ENCODE peak calls at places on chromosomes 11 and 22, in four cellular contexts. S, K, P and H are unnamed samples.

GRCh38 chr11:94588366-94588952 is 21.3 kb downstream of the PIWIL4 start:
- DNase-seq in S (no peak), K (no peak), P (no peak), H (no peak)

GRCh38 chr11:100890779-100891178 is 203.7 kb downstream of the ARHGAP42 start:
- DNase-seq in S (no peak), K (no peak), P (no peak), H (no peak)

GRCh38 chr11:28110839-28111235 is 2.6 kb downstream of the METTL15 start:
- DNase-seq in S (no peak), K (no peak), P (no peak), H (no peak)

GRCh38 chr22:49812838-49813237 is 14.8 kb downstream of the BRD1 start:
- DNase-seq in S (no peak), K (no peak), P (no peak), H (no peak)

GRCh38 chr22:20021196-20022181 is 579 bp downstream of the TANGO2 start:
- DNase-seq in S (no peak), K (peak), P (no peak), H (no peak)

GRCh38 chr11:44623716-44624491 is 58.4 kb downstream of the CD82 start:
- DNase-seq in S (no peak), K (no peak), P (no peak), H (no peak)

GRCh38 chr11:74170694-74171629 is at the start of the genes C2CD3 and PPME1:
- DNase-seq in S (peak), K (peak), P (peak), H (peak)

GRCh38 chr22:27487600-27488450 is 313.7 kb downstream of the MN1 start:
- DNase-seq in S (no peak), K (peak), P (no peak), H (no peak)

GRCh38 chr11:859394-860131 is 16.9 kb downstream of the TSPAN4 start:
- DNase-seq in S (no peak), K (no peak), P (no peak), H (no peak)
- TF ChIP-seq SUZ12 in S (no peak), K (no peak), P (no peak), H (no peak)

GRCh38 chr22:45859231-45860161 is 117.5 kb downstream of the WNT7B start:
- DNase-seq in S (no peak), K (peak), P (no peak), H (no peak)
- H3K9ac ChIP-seq in S (no peak), K (no peak), P (no peak), H (no peak)

GRCh38 chr11:70420496-70420895 is 22.2 kb downstream of the CTTN start:
- DNase-seq in S (no peak), K (no peak), P (no peak), H (no peak)

GRCh38 chr11:70424765-70425164 is 26.4 kb downstream of the CTTN start:
- DNase-seq in S (no peak), K (no peak), P (peak), H (no peak)

GRCh38 chr11:70421123-70421522 is 22.8 kb downstream of the CTTN start:
- DNase-seq in S (no peak), K (no peak), P (no peak), H (no peak)

GRCh38 chr11:70422692-70423522 is 24.6 kb downstream of the CTTN start:
- DNase-seq in S (no peak), K (no peak), P (no peak), H (no peak)

GRCh38 chr11:70423523-70424505 is 25.5 kb downstream of the CTTN start:
- DNase-seq in S (no peak), K (peak), P (peak), H (no peak)
- TF ChIP-seq SUZ12 in S (no peak), K (no peak), P (no peak), H (no peak)

DNA sequence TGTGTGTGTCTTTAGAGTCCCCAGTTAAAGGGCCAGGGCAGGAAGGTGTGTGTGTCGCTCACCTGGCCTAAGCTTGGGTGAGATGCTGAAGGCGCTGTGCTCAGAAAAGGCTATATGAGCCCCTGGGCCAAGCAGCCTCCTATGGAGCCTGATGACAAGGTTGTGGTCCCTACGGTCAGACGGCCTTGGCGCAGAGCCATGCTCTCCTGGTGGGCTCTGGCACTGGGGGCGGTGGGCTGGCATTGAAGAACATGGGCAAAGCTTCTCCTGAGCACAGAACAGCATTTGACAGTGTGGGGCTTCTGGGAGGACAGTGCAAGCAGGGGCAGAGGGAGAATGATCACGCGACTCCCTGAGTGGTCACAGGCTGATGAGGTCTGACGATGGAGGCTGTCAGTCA is 10.7 kb upstream of the LRRC10B start:
- DNase-seq in S (no peak), K (no peak), P (no peak), H (no peak)
- H3K9ac ChIP-seq in S (no peak), K (no peak), P (no peak), H (no peak)

GRCh38 chr11:114738954-114739353 is 60.6 kb downstream of the NXPE2 start:
- DNase-seq in S (peak), K (peak), P (no peak), H (peak)
- TF ChIP-seq SUZ12 in S (no peak), K (no peak), P (no peak), H (no peak)

GRCh38 chr22:37279469-37279868 is 2.8 kb upstream of the CYTH4 start:
- DNase-seq in S (no peak), K (no peak), P (no peak), H (peak)
- H3K9ac ChIP-seq in S (no peak), K (no peak), P (no peak), H (no peak)

DNA sequence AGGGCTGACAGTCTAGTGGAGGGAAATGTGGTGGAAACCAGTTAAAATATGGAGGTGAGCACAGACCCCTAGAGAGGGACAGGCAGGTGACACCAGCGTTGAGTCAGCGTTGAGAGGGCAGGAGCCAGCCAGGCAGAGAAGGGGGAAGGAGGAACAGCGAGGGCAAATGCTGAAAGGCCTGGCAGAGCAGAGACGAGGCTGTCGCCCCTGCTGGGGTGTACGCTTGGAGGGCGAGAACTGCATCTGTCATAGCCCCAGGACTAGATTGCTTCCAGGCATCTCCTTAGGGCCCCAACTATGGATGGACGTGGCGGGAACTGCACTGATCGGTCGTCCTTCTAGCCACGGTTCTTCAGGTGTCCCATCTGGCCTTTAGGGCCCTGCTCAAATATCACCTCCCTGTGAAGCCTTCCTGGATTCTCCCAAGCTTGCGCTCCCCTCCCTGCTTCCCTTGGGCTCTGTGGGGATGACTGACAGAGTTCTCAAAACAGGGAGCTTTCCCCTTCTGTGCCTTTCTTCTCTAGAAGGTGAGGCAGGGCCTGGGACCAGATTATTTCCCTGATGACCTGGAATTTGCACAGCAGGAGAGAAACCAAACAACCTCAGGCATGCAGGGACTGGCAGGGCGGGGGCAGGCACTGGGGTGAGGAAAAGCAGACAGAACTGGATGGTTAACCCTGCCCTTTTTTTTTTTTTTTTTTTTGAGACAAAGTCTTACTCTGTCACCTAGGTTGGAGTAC is 11.1 kb downstream of the SYNGR1 start:
- DNase-seq in S (no peak), K (no peak), P (no peak), H (peak)
- TF ChIP-seq SUZ12 in S (no peak), K (no peak), P (no peak), H (no peak)